ENCODE peak calls at places on chromosome 16, in five cellular contexts. Z is iPS-NIHi11, L is HCT116, D is AG09319, C is DMS153. S is an unnamed sample.
A peak's percentile ranks its signal among the peaks of the same experiment; 100 is the strongest.

GRCh38 chr16:54051821-54052220 is 234.8 kb downstream of the IRX3 start:
- DNase-seq in D (no peak), C (no peak), L (no peak), Z (no peak), S (no peak)

GRCh38 chr16:10895053-10895946 is 18.3 kb downstream of the CIITA start:
- DNase-seq in C (no peak), Z (peak; percentile 95), L (no peak), D (no peak), S (peak; percentile 44)

GRCh38 chr16:10321407-10322397 is 64.2 kb upstream of the ATF7IP2 start:
- DNase-seq in L (no peak), Z (no peak), C (no peak), D (no peak), S (no peak)

GRCh38 chr16:55370762-55371482 is 46.9 kb downstream of the IRX6 start:
- DNase-seq in L (no peak), Z (peak; percentile 79), C (peak; percentile 40), D (no peak), S (peak; percentile 9)

GRCh38 chr16:86403056-86403455 is 107.3 kb upstream of the FOXF1 start:
- DNase-seq in C (no peak), L (no peak), D (no peak), Z (no peak), S (no peak)

GRCh38 chr16:49399594-49400364 is 26.2 kb downstream of the C16orf78 start:
- DNase-seq in D (no peak), C (no peak), L (no peak), Z (no peak), S (no peak)

GRCh38 chr16:50291719-50292565 is 25.6 kb downstream of the ADCY7 start:
- DNase-seq in D (no peak), C (no peak), Z (no peak), L (no peak), S (no peak)

GRCh38 chr16:87653234-87653633 is 50.9 kb downstream of the JPH3 start:
- DNase-seq in Z (peak; percentile 58), L (peak; percentile 54), C (no peak), D (no peak), S (no peak)

GRCh38 chr16:84084570-84085270 is 32.0 kb downstream of the MBTPS1 start:
- DNase-seq in Z (peak; percentile 92), D (no peak), L (peak; percentile 64), C (peak; percentile 53), S (peak; percentile 52)

GRCh38 chr16:48912360-48912759 is 302.4 kb upstream of the N4BP1 start:
- DNase-seq in C (no peak), L (no peak), Z (peak; percentile 38), D (no peak), S (no peak)

GRCh38 chr16:27204232-27204915 is 1.0 kb downstream of the KDM8 start:
- DNase-seq in Z (no peak), D (no peak), C (no peak), L (peak; percentile 13), S (no peak)

GRCh38 chr16:593406-593805 is 3.5 kb downstream of the RAB40C start:
- DNase-seq in C (peak; percentile 84), D (no peak), L (no peak), Z (no peak), S (no peak)

GRCh38 chr16:48409839-48410610 is 24.8 kb upstream of the SIAH1 start:
- DNase-seq in C (no peak), Z (peak; percentile 54), L (no peak), D (peak; percentile 67), S (no peak)

GRCh38 chr16:21253470-21253869 is 20.0 kb downstream of the ANKS4B start:
- DNase-seq in C (no peak), L (no peak), D (no peak), Z (no peak), S (no peak)

GRCh38 chr16:3364774-3365427 is 9.2 kb downstream of the OR2C1 start:
- DNase-seq in L (no peak), C (peak; percentile 41), Z (peak; percentile 55), D (peak; percentile 90), S (peak; percentile 98)

GRCh38 chr16:912684-913613 is 57.8 kb downstream of the LMF1 start:
- DNase-seq in C (no peak), L (no peak), D (no peak), Z (no peak), S (no peak)

GRCh38 chr16:1825864-1826690 is 548 bp downstream of the HAGH start:
- DNase-seq in L (no peak), C (no peak), Z (peak; percentile 89), D (no peak), S (peak; percentile 40)